ENCODE peak calls at places on chromosome 1, in nine cellular contexts. One of them, this sample, is unnamed.

GRCh38 chr1:172914517-172915144 is 136.1 kb downstream of the TNFSF18 start:
- DNase-seq in CD8-positive, alpha-beta T cell: no peak
- DNase-seq in body of pancreas: no peak
- DNase-seq in cardiac muscle cell: peak; percentile 62
- DNase-seq in OCI-LY7: no peak
- DNase-seq in MM.1S: no peak
- DNase-seq in left lung: no peak
- DNase-seq in Peyer's patch: no peak
- DNase-seq in hepatocyte: no peak
- DNase-seq in this sample: no peak

GRCh38 chr1:198155253-198155652 is 1.5 kb upstream of the NEK7 start:
- DNase-seq in hepatocyte: no peak
- DNase-seq in cardiac muscle cell: peak; percentile 68
- DNase-seq in CD8-positive, alpha-beta T cell: no peak
- DNase-seq in OCI-LY7: no peak
- DNase-seq in MM.1S: no peak
- DNase-seq in left lung: no peak
- DNase-seq in Peyer's patch: no peak
- DNase-seq in body of pancreas: no peak
- DNase-seq in this sample: no peak

GRCh38 chr1:236159704-236160539 is 17.6 kb downstream of the GPR137B start:
- DNase-seq in Peyer's patch: peak; percentile 83
- DNase-seq in left lung: no peak
- DNase-seq in OCI-LY7: no peak
- DNase-seq in CD8-positive, alpha-beta T cell: no peak
- DNase-seq in body of pancreas: no peak
- DNase-seq in MM.1S: no peak
- DNase-seq in hepatocyte: peak; percentile 65
- DNase-seq in cardiac muscle cell: no peak
- DNase-seq in this sample: no peak

GRCh38 chr1:152870831-152871730 is 7.0 kb upstream of the SMCP start:
- DNase-seq in MM.1S: peak; percentile 74
- DNase-seq in CD8-positive, alpha-beta T cell: no peak
- DNase-seq in Peyer's patch: no peak
- DNase-seq in OCI-LY7: peak; percentile 13
- DNase-seq in body of pancreas: peak; percentile 9
- DNase-seq in left lung: no peak
- DNase-seq in hepatocyte: no peak
- DNase-seq in cardiac muscle cell: peak; percentile 4
- DNase-seq in this sample: no peak

GRCh38 chr1:199522936-199523335 is 504.6 kb upstream of the NR5A2 start:
- DNase-seq in body of pancreas: no peak
- DNase-seq in MM.1S: no peak
- DNase-seq in hepatocyte: no peak
- DNase-seq in OCI-LY7: no peak
- DNase-seq in cardiac muscle cell: no peak
- DNase-seq in left lung: no peak
- DNase-seq in CD8-positive, alpha-beta T cell: no peak
- DNase-seq in Peyer's patch: no peak
- DNase-seq in this sample: no peak

GRCh38 chr1:193486671-193487229 is 300.3 kb upstream of the B3GALT2 start:
- DNase-seq in OCI-LY7: peak; percentile 30
- DNase-seq in CD8-positive, alpha-beta T cell: no peak
- DNase-seq in body of pancreas: no peak
- DNase-seq in MM.1S: peak; percentile 11
- DNase-seq in Peyer's patch: no peak
- DNase-seq in hepatocyte: no peak
- DNase-seq in left lung: no peak
- DNase-seq in cardiac muscle cell: peak; percentile 51
- DNase-seq in this sample: no peak

GRCh38 chr1:210445931-210446330 is 117.2 kb downstream of the HHAT start:
- DNase-seq in hepatocyte: no peak
- DNase-seq in body of pancreas: no peak
- DNase-seq in left lung: no peak
- DNase-seq in cardiac muscle cell: no peak
- DNase-seq in CD8-positive, alpha-beta T cell: no peak
- DNase-seq in OCI-LY7: no peak
- DNase-seq in MM.1S: no peak
- DNase-seq in Peyer's patch: no peak
- DNase-seq in this sample: no peak

GRCh38 chr1:12172042-12172851 is 5.5 kb downstream of the TNFRSF1B start:
- DNase-seq in Peyer's patch: no peak
- DNase-seq in left lung: peak; percentile 88
- DNase-seq in cardiac muscle cell: no peak
- DNase-seq in CD8-positive, alpha-beta T cell: no peak
- DNase-seq in MM.1S: no peak
- DNase-seq in body of pancreas: peak; percentile 51
- DNase-seq in hepatocyte: no peak
- DNase-seq in OCI-LY7: no peak
- DNase-seq in this sample: no peak

GRCh38 chr1:203038217-203038741 is 12.0 kb downstream of the PPFIA4 start:
- DNase-seq in cardiac muscle cell: peak; percentile 65
- DNase-seq in Peyer's patch: no peak
- DNase-seq in MM.1S: peak; percentile 88
- DNase-seq in OCI-LY7: peak; percentile 15
- DNase-seq in CD8-positive, alpha-beta T cell: no peak
- DNase-seq in body of pancreas: peak; percentile 20
- DNase-seq in left lung: no peak
- DNase-seq in hepatocyte: no peak
- DNase-seq in this sample: peak; percentile 79

GRCh38 chr1:220696226-220696862 is 6.2 kb downstream of the C1orf115 start:
- DNase-seq in hepatocyte: no peak
- DNase-seq in left lung: no peak
- DNase-seq in OCI-LY7: no peak
- DNase-seq in Peyer's patch: no peak
- DNase-seq in CD8-positive, alpha-beta T cell: no peak
- DNase-seq in body of pancreas: no peak
- DNase-seq in cardiac muscle cell: no peak
- DNase-seq in MM.1S: no peak
- DNase-seq in this sample: no peak

GRCh38 chr1:12593621-12594066 is 24.4 kb downstream of the DHRS3 start:
- DNase-seq in MM.1S: no peak
- DNase-seq in CD8-positive, alpha-beta T cell: no peak
- DNase-seq in cardiac muscle cell: peak; percentile 85
- DNase-seq in left lung: no peak
- DNase-seq in OCI-LY7: no peak
- DNase-seq in hepatocyte: peak; percentile 61
- DNase-seq in Peyer's patch: no peak
- DNase-seq in body of pancreas: no peak
- DNase-seq in this sample: no peak

GRCh38 chr1:21337931-21338567 is 47.8 kb upstream of the ECE1 start:
- DNase-seq in left lung: no peak
- DNase-seq in body of pancreas: peak; percentile 93
- DNase-seq in cardiac muscle cell: peak; percentile 73
- DNase-seq in MM.1S: no peak
- DNase-seq in hepatocyte: peak; percentile 53
- DNase-seq in CD8-positive, alpha-beta T cell: no peak
- DNase-seq in Peyer's patch: peak; percentile 91
- DNase-seq in OCI-LY7: no peak
- DNase-seq in this sample: no peak

GRCh38 chr1:84851839-84852238 is 41.2 kb downstream of the LPAR3 start:
- DNase-seq in body of pancreas: no peak
- DNase-seq in left lung: no peak
- DNase-seq in OCI-LY7: no peak
- DNase-seq in hepatocyte: peak; percentile 11
- DNase-seq in Peyer's patch: no peak
- DNase-seq in cardiac muscle cell: peak; percentile 85
- DNase-seq in MM.1S: no peak
- DNase-seq in CD8-positive, alpha-beta T cell: no peak
- DNase-seq in this sample: no peak

GRCh38 chr1:111571987-111572386 is 47.6 kb upstream of the RAP1A start:
- DNase-seq in body of pancreas: no peak
- DNase-seq in left lung: no peak
- DNase-seq in MM.1S: no peak
- DNase-seq in Peyer's patch: no peak
- DNase-seq in cardiac muscle cell: peak; percentile 67
- DNase-seq in CD8-positive, alpha-beta T cell: no peak
- DNase-seq in OCI-LY7: no peak
- DNase-seq in hepatocyte: no peak
- DNase-seq in this sample: no peak

GRCh38 chr1:178938959-178939317 is 68.1 kb upstream of the ANGPTL1 start:
- DNase-seq in left lung: no peak
- DNase-seq in body of pancreas: peak; percentile 61
- DNase-seq in OCI-LY7: no peak
- DNase-seq in MM.1S: no peak
- DNase-seq in hepatocyte: peak; percentile 51
- DNase-seq in CD8-positive, alpha-beta T cell: peak; percentile 19
- DNase-seq in cardiac muscle cell: peak; percentile 85
- DNase-seq in Peyer's patch: peak; percentile 57
- DNase-seq in this sample: no peak

GRCh38 chr1:174166530-174167328 is 7.4 kb downstream of the RABGAP1L start:
- DNase-seq in body of pancreas: no peak
- DNase-seq in cardiac muscle cell: no peak
- DNase-seq in Peyer's patch: no peak
- DNase-seq in MM.1S: peak; percentile 30
- DNase-seq in OCI-LY7: no peak
- DNase-seq in CD8-positive, alpha-beta T cell: no peak
- DNase-seq in hepatocyte: no peak
- DNase-seq in left lung: no peak
- DNase-seq in this sample: no peak

GRCh38 chr1:24902471-24902891 is 27.6 kb downstream of the RUNX3 start:
- DNase-seq in Peyer's patch: peak; percentile 38
- DNase-seq in left lung: no peak
- DNase-seq in OCI-LY7: no peak
- DNase-seq in cardiac muscle cell: no peak
- DNase-seq in CD8-positive, alpha-beta T cell: peak; percentile 47
- DNase-seq in hepatocyte: no peak
- DNase-seq in MM.1S: no peak
- DNase-seq in body of pancreas: no peak
- DNase-seq in this sample: peak; percentile 25

GRCh38 chr1:8107897-8108296 is 81.8 kb upstream of the ERRFI1 start:
- DNase-seq in cardiac muscle cell: no peak
- DNase-seq in hepatocyte: no peak
- DNase-seq in body of pancreas: no peak
- DNase-seq in left lung: no peak
- DNase-seq in CD8-positive, alpha-beta T cell: no peak
- DNase-seq in MM.1S: no peak
- DNase-seq in Peyer's patch: no peak
- DNase-seq in OCI-LY7: no peak
- DNase-seq in this sample: no peak

GRCh38 chr1:43867946-43868740 is 65.5 kb upstream of the ARTN start:
- DNase-seq in cardiac muscle cell: peak; percentile 82
- DNase-seq in left lung: no peak
- DNase-seq in CD8-positive, alpha-beta T cell: peak; percentile 9
- DNase-seq in body of pancreas: no peak
- DNase-seq in Peyer's patch: no peak
- DNase-seq in MM.1S: no peak
- DNase-seq in OCI-LY7: no peak
- DNase-seq in hepatocyte: no peak
- DNase-seq in this sample: no peak

DNA sequence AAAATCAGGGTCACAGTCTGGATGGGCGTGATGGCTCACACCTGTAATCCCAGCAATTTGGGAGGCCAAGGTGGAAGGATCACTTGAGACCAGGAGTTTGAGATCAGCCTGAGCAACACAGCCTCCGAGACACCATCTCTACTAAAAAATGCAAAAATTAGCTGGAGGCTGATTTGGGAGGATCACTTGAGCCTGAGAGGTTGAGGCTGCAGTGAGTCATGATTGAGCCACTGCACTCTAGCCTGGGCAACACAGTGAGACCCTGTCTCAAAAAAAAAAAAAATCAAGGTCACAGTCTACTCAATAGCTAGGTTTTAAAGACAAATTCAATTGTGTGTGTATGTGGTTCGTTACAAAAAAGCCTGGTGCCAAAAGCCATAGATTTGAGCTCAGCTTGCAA is 34.4 kb downstream of the TRIM67 start:
- DNase-seq in MM.1S: no peak
- DNase-seq in hepatocyte: no peak
- DNase-seq in CD8-positive, alpha-beta T cell: no peak
- DNase-seq in OCI-LY7: no peak
- DNase-seq in body of pancreas: no peak
- DNase-seq in left lung: no peak
- DNase-seq in Peyer's patch: no peak
- DNase-seq in cardiac muscle cell: no peak
- DNase-seq in this sample: no peak
- H3K4me1 ChIP-seq in MM.1S: no peaks in the 10 kb centered on the region
- H3K4me1 ChIP-seq in hepatocyte: no peaks in the 10 kb centered on the region
- H3K4me1 ChIP-seq in CD8-positive, alpha-beta T cell: no peaks in the 10 kb centered on the region
- H3K4me1 ChIP-seq in OCI-LY7: no peaks in the 10 kb centered on the region
- H3K4me1 ChIP-seq in body of pancreas: peaks cover 24% of the 10 kb centered on the region
- H3K4me1 ChIP-seq in left lung: peaks cover 8% of the 10 kb centered on the region
- H3K4me1 ChIP-seq in Peyer's patch: no peaks in the 10 kb centered on the region
- H3K4me1 ChIP-seq in cardiac muscle cell: peaks cover 3% of the 10 kb centered on the region
- H3K4me1 ChIP-seq in this sample: no peaks in the 10 kb centered on the region

DNA sequence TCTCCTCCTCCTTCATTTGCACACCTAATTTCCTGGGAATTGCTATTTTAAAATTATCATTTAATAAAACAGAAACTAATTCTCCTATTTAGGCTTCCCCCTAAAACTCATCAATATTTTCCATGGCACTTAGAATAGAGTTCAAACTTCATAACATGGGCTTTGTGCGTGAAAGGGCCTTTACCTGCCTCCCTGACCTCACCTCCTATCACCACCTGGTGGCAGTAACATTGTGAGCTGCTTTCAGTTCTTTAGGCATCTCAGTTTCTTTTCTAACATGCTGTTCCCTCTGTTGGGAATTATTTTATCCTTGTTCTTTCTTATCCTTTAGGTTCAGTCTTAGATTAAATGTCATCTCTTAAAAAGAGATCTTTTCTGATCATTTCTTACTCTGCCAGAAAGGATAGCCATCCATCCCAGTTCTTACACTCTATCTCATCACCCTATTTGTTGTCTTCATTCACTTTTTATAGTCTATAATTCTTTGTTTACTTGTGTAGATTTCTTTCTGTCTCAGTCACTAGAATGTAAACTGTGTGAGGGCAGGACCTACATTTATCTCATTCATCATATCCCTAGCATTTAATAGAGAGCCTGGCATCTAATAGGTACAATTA is 133.8 kb upstream of the KIAA1614 start:
- DNase-seq in body of pancreas: peak; percentile 28
- DNase-seq in CD8-positive, alpha-beta T cell: no peak
- DNase-seq in hepatocyte: peak; percentile 27
- DNase-seq in OCI-LY7: peak; percentile 25
- DNase-seq in left lung: no peak
- DNase-seq in MM.1S: peak; percentile 45
- DNase-seq in cardiac muscle cell: no peak
- DNase-seq in Peyer's patch: peak; percentile 62
- DNase-seq in this sample: no peak
- TF ChIP-seq CTCF in body of pancreas: peak; percentile 49
- TF ChIP-seq CTCF in CD8-positive, alpha-beta T cell: no peak
- TF ChIP-seq CTCF in hepatocyte: peak; percentile 41
- TF ChIP-seq CTCF in OCI-LY7: peak; percentile 79
- TF ChIP-seq CTCF in left lung: no peak
- TF ChIP-seq CTCF in MM.1S: peak; percentile 87
- TF ChIP-seq CTCF in cardiac muscle cell: peak; percentile 23
- TF ChIP-seq CTCF in Peyer's patch: no peak
- TF ChIP-seq CTCF in this sample: peak; percentile 75

GRCh38 chr1:164590592-164590991 is 31.6 kb downstream of the PBX1 start:
- DNase-seq in cardiac muscle cell: no peak
- DNase-seq in hepatocyte: no peak
- DNase-seq in left lung: no peak
- DNase-seq in Peyer's patch: no peak
- DNase-seq in CD8-positive, alpha-beta T cell: no peak
- DNase-seq in MM.1S: no peak
- DNase-seq in OCI-LY7: no peak
- DNase-seq in body of pancreas: no peak
- DNase-seq in this sample: no peak
- H3K27ac ChIP-seq in cardiac muscle cell: peak overlapping the region; percentile 95
- H3K27ac ChIP-seq in hepatocyte: peak overlapping the region; percentile 92
- H3K27ac ChIP-seq in left lung: no peak overlapping the region
- H3K27ac ChIP-seq in Peyer's patch: peak overlapping the region; percentile 57
- H3K27ac ChIP-seq in CD8-positive, alpha-beta T cell: no peak overlapping the region
- H3K27ac ChIP-seq in MM.1S: no peak overlapping the region
- H3K27ac ChIP-seq in OCI-LY7: no peak overlapping the region
- H3K27ac ChIP-seq in body of pancreas: peak overlapping the region; percentile 70
- H3K27ac ChIP-seq in this sample: no peak overlapping the region

GRCh38 chr1:27001570-27002360 is 8.3 kb downstream of the TRNP1 start:
- DNase-seq in Peyer's patch: peak; percentile 74
- DNase-seq in CD8-positive, alpha-beta T cell: no peak
- DNase-seq in hepatocyte: peak; percentile 34
- DNase-seq in left lung: no peak
- DNase-seq in body of pancreas: peak; percentile 70
- DNase-seq in MM.1S: no peak
- DNase-seq in cardiac muscle cell: peak; percentile 71
- DNase-seq in OCI-LY7: peak; percentile 43
- DNase-seq in this sample: peak; percentile 70
- H3K4me1 ChIP-seq in Peyer's patch: no peaks in the 10 kb centered on the region
- H3K4me1 ChIP-seq in CD8-positive, alpha-beta T cell: no peaks in the 10 kb centered on the region
- H3K4me1 ChIP-seq in hepatocyte: peaks cover 53% of the 10 kb centered on the region
- H3K4me1 ChIP-seq in left lung: peaks cover 37% of the 10 kb centered on the region
- H3K4me1 ChIP-seq in body of pancreas: peaks cover 72% of the 10 kb centered on the region
- H3K4me1 ChIP-seq in MM.1S: no peaks in the 10 kb centered on the region
- H3K4me1 ChIP-seq in cardiac muscle cell: peaks cover 33% of the 10 kb centered on the region
- H3K4me1 ChIP-seq in OCI-LY7: peaks cover 7% of the 10 kb centered on the region
- H3K4me1 ChIP-seq in this sample: peaks cover 68% of the 10 kb centered on the region

This sample was measured in RWPE2.